ENCODE peak calls at places on chromosomes 2 and 18, in eight cellular contexts. R is right lobe of liver, O is A673, H is lower lobe of right lung, K is sigmoid colon, S is Caco-2, D is tibial nerve, J is endodermal cell. V is an unnamed sample. For H3K4me1, the result is how much of the 10 kb centered on the place peaks cover.

GRCh38 chr2:51065276-51065675 is 33.3 kb upstream of the NRXN1 start:
- DNase-seq in R (no peak), O (no peak), H (no peak), K (no peak), S (no peak), D (no peak), J (no peak), V (no peak)

GRCh38 chr18:14747513-14748474 is at the start of gene ANKRD30B:
- DNase-seq in R (no peak), O (no peak), H (peak), K (no peak), S (no peak), D (no peak), J (no peak), V (no peak)

GRCh38 chr18:59267511-59268126 is 5.6 kb downstream of the RAX start:
- DNase-seq in R (no peak), O (no peak), H (no peak), K (no peak), S (no peak), D (no peak), J (peak), V (no peak)

GRCh38 chr2:9108210-9108967 is 98.2 kb upstream of the ASAP2 start:
- DNase-seq in R (no peak), O (no peak), H (no peak), K (no peak), S (no peak), D (no peak), J (no peak), V (no peak)

GRCh38 chr2:220334871-220335590 is 707.6 kb downstream of the SLC4A3 start:
- DNase-seq in R (no peak), O (peak), H (no peak), K (no peak), S (no peak), D (no peak), J (no peak), V (no peak)

GRCh38 chr2:10534514-10535250 is 86.6 kb upstream of the ODC1 start:
- DNase-seq in R (no peak), O (no peak), H (no peak), K (peak), S (no peak), D (no peak), J (no peak), V (no peak)

GRCh38 chr2:44100351-44100750 is 68.3 kb upstream of the PPM1B start:
- DNase-seq in R (no peak), O (peak), H (peak), K (peak), S (no peak), D (peak), J (no peak), V (no peak)

GRCh38 chr2:105337122-105338019 is at the start of gene C2orf49:
- DNase-seq in R (peak), O (peak), H (peak), K (peak), S (peak), D (peak), J (peak), V (peak)

GRCh38 chr18:37483221-37483971 is 82.2 kb downstream of the CELF4 start:
- DNase-seq in R (no peak), O (peak), H (no peak), K (no peak), S (peak), D (no peak), J (peak), V (no peak)

DNA sequence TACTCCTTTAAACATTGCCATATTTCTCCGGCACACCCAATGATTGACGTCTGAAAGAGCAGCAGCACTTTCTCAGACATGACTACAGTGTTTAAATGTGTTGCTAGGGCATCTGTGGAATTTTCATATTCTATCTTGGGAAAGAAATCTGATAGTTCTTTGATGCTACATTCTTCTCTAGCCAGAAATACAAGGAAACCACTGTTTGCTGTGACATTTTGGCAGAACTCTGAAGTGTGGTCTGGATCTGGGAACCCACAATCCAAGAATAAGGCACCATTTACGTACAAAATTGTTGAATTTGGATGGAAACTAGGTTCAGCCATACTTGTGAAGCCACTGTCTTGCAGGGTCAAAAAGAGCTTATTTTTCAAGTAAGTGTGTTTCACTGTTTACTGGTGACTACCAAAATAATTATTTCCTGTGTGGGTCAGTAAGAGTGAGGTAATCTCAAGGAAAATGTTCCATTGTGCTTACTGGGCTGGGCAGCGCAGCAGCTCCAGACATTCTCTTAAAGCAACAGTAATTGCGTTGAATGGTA is 21.3 kb upstream of the CD28 start:
- DNase-seq in R (no peak), O (no peak), H (no peak), K (no peak), S (no peak), D (peak), J (no peak), V (no peak)
- H3K4me1 ChIP-seq in R (under half), O (under half), H (half or more), K (under half), S (half or more), D (half or more), J (under half), V (under half)

GRCh38 chr18:62876106-62876505 is 160.8 kb downstream of the PHLPP1 start:
- DNase-seq in R (no peak), O (no peak), H (no peak), K (no peak), S (no peak), D (no peak), J (no peak), V (no peak)

GRCh38 chr18:62877448-62878221 is 162.3 kb downstream of the PHLPP1 start:
- DNase-seq in R (no peak), O (peak), H (no peak), K (no peak), S (no peak), D (no peak), J (peak), V (no peak)

GRCh38 chr18:62880034-62880433 is 164.7 kb downstream of the PHLPP1 start:
- DNase-seq in R (no peak), O (no peak), H (no peak), K (no peak), S (no peak), D (no peak), J (no peak), V (no peak)

GRCh38 chr18:62876828-62877227 is 161.5 kb downstream of the PHLPP1 start:
- DNase-seq in R (no peak), O (peak), H (no peak), K (no peak), S (no peak), D (no peak), J (no peak), V (no peak)

DNA sequence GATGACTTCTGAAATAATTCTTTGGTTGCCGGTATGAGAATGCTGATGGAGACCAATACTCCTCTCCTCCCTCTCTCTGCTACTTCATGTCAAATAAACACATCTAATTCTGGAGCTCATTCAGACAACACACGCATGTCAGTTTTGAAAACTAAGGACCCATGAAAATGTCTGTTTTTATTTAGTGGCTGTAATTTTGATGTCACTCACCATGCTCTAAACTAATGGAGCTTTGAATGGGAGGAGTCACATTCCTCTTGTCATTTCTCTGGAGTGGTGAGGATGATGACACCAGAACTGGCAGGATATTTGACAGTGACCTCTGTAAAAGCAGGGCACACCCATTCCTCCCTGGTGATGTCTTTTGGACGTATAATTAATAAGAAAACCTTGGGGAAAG is 163.0 kb downstream of the PHLPP1 start:
- DNase-seq in R (no peak), O (peak), H (no peak), K (no peak), S (no peak), D (no peak), J (no peak), V (no peak)
- H3K4me1 ChIP-seq in R (under half), O (under half), H (under half), K (under half), S (under half), D (under half), J (under half), V (under half)

GRCh38 chr2:37663390-37663789 is 8.1 kb downstream of the CDC42EP3 start:
- DNase-seq in R (no peak), O (no peak), H (no peak), K (no peak), S (no peak), D (no peak), J (no peak), V (no peak)
- H3K4me1 ChIP-seq in R (under half), O (under half), H (half or more), K (half or more), S (under half), D (under half), J (under half), V (half or more)

GRCh38 chr2:6782523-6783061 is 83.1 kb downstream of the CMPK2 start:
- DNase-seq in R (no peak), O (no peak), H (peak), K (no peak), S (no peak), D (no peak), J (no peak), V (no peak)
- H3K4me1 ChIP-seq in R (under half), O (under half), H (under half), K (under half), S (under half), D (under half), J (under half), V (under half)

GRCh38 chr2:124380350-124380749 is 355.3 kb downstream of the CNTNAP5 start:
- DNase-seq in R (no peak), O (no peak), H (no peak), K (no peak), S (no peak), D (no peak), J (no peak), V (no peak)
- H3K4me1 ChIP-seq in R (under half), O (under half), H (under half), K (under half), S (under half), D (under half), J (under half), V (under half)

DNA sequence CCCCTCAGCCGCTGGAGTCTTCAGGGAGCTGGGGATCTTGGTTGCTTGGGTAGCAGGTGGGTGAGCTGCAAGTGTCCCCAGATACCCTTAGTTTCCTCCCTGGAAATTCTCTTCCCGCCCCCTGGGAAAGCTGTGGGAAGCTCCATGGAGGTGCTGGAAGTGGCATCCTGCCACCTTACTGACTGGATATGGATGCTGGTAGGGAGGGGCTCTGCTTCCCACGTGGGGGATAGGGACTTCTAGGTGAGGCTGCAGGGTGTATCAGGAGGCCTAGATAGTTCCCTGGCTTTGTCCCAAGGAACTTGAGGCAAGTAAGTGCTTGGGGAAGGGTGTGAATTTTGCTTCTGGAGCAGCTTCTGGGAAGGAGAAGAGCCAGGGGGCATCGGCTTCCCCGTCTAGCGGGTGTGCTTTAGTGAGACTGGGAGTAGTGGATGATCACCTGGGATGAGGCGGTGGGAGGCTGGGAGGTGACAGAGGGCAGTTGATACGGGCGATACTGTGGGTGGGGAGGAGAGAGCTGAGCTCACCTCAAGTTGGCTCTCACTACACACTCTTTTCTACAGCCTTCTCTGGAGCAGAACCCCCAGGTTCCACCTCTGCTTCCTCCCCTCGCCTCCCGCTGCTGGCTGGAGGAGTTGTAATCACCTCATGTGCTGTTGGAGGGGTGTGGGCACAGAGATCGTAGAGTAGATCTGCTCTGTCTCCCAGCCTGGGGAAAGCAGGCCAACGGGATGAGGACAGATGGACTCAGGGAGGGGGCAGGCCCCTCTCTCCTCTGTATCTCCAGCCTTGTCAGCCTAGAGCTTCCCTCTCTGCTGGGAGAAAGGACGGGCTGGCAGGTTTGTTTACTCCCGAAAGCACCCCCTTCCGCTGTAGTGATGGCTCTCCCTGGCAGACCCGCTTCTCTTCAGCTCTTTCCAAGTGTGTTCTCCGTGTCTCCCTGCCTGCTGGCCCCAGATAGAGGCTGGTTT is 19.8 kb downstream of the TET3 start:
- DNase-seq in R (peak), O (no peak), H (no peak), K (no peak), S (no peak), D (no peak), J (no peak), V (no peak)
- H3K4me1 ChIP-seq in R (under half), O (half or more), H (half or more), K (half or more), S (under half), D (under half), J (half or more), V (under half)

GRCh38 chr2:238123218-238123971 is 15.1 kb upstream of the KLHL30 start:
- DNase-seq in R (no peak), O (no peak), H (peak), K (no peak), S (no peak), D (no peak), J (peak), V (no peak)
- H3K4me1 ChIP-seq in R (under half), O (under half), H (under half), K (under half), S (under half), D (under half), J (under half), V (under half)

V was measured in CD8-positive, alpha-beta T cell.